ENCODE peak calls at places on chromosomes 4 and X, in six cellular contexts. A, M, Y, N, C and I are unnamed samples.

GRCh38 chr4:119736559-119736958 is 108.0 kb upstream of the PDE5A start:
- DNase-seq in A (no peak), M (no peak), Y (no peak), N (no peak), C (no peak), I (no peak)

GRCh38 chr4:149574973-149575372 is 240.7 kb downstream of the IQCM start:
- DNase-seq in A (no peak), M (no peak), Y (no peak), N (no peak), C (no peak), I (no peak)

GRCh38 chr4:89813197-89813596 is 23.8 kb downstream of the SNCA start:
- DNase-seq in A (no peak), M (no peak), Y (no peak), N (no peak), C (no peak), I (no peak)

GRCh38 chr4:125266901-125267601 is 47.7 kb upstream of the FAT4 start:
- DNase-seq in A (no peak), M (peak; percentile 4), Y (no peak), N (no peak), C (peak; percentile 87), I (peak; percentile 89)

GRCh38 chrX:20217279-20217678 is 49.4 kb downstream of the RPS6KA3 start:
- DNase-seq in A (no peak), M (peak; percentile 7), Y (no peak), N (no peak), C (peak; percentile 79), I (peak; percentile 71)

GRCh38 chr4:23097251-23097650 is 404.5 kb downstream of the GBA3 start:
- DNase-seq in A (no peak), M (no peak), Y (no peak), N (no peak), C (peak; percentile 17), I (peak; percentile 78)

GRCh38 chrX:154800508-154801207 is 4.6 kb downstream of the MPP1 start:
- DNase-seq in A (no peak), M (no peak), Y (no peak), N (no peak), C (no peak), I (no peak)

GRCh38 chrX:115189646-115190635 is 731 bp downstream of the RBMXL3 start:
- DNase-seq in A (no peak), M (no peak), Y (no peak), N (no peak), C (no peak), I (no peak)

GRCh38 chr4:86178216-86178615 is 181.6 kb downstream of the MAPK10 start:
- DNase-seq in A (no peak), M (no peak), Y (no peak), N (no peak), C (no peak), I (no peak)

GRCh38 chr4:139144161-139144859 is 32.7 kb downstream of the ELF2 start:
- DNase-seq in A (peak; percentile 34), M (peak; percentile 25), Y (no peak), N (no peak), C (peak; percentile 67), I (peak; percentile 65)

GRCh38 chr4:65968873-65969272 is 298.6 kb upstream of the EPHA5 start:
- DNase-seq in A (no peak), M (peak; percentile 21), Y (no peak), N (no peak), C (peak; percentile 68), I (no peak)

GRCh38 chr4:15811703-15812325 is 33.7 kb downstream of the CD38 start:
- DNase-seq in A (no peak), M (no peak), Y (no peak), N (no peak), C (no peak), I (no peak)

GRCh38 chr4:41290486-41290885 is 33.8 kb downstream of the UCHL1 start:
- DNase-seq in A (no peak), M (no peak), Y (no peak), N (no peak), C (no peak), I (no peak)

GRCh38 chr4:141563721-141564120 is 72.7 kb upstream of the IL15 start:
- DNase-seq in A (no peak), M (no peak), Y (no peak), N (no peak), C (no peak), I (no peak)

GRCh38 chrX:68045008-68045577 is 388.2 kb downstream of the OPHN1 start:
- DNase-seq in A (no peak), M (no peak), Y (no peak), N (no peak), C (no peak), I (no peak)

GRCh38 chr4:133000012-133000411 is 149.1 kb upstream of the PCDH10 start:
- DNase-seq in A (no peak), M (peak; percentile 5), Y (no peak), N (no peak), C (no peak), I (no peak)

GRCh38 chr4:110480031-110480549 is 4.1 kb downstream of the ENPEP start:
- DNase-seq in A (no peak), M (peak; percentile 19), Y (no peak), N (no peak), C (peak; percentile 99), I (peak; percentile 49)

GRCh38 chr4:100208964-100209363 is 18.7 kb upstream of the DDIT4L start:
- DNase-seq in A (no peak), M (peak; percentile 10), Y (no peak), N (no peak), C (peak; percentile 6), I (no peak)

GRCh38 chr4:25908491-25908901 is 5.5 kb upstream of the SMIM20 start:
- DNase-seq in A (no peak), M (peak; percentile 60), Y (no peak), N (no peak), C (peak; percentile 99), I (peak; percentile 91)

GRCh38 chrX:109890300-109890699 is 112.6 kb upstream of the TMEM164 start:
- DNase-seq in A (no peak), M (no peak), Y (no peak), N (no peak), C (no peak), I (no peak)

GRCh38 chrX:109890910-109891502 is 111.9 kb upstream of the TMEM164 start:
- DNase-seq in A (no peak), M (peak; percentile 70), Y (peak; percentile 56), N (no peak), C (peak; percentile 59), I (peak; percentile 68)

GRCh38 chrX:109886122-109886761 is 116.7 kb upstream of the TMEM164 start:
- DNase-seq in A (peak; percentile 21), M (peak; percentile 42), Y (peak; percentile 38), N (no peak), C (peak; percentile 70), I (peak; percentile 66)

DNA sequence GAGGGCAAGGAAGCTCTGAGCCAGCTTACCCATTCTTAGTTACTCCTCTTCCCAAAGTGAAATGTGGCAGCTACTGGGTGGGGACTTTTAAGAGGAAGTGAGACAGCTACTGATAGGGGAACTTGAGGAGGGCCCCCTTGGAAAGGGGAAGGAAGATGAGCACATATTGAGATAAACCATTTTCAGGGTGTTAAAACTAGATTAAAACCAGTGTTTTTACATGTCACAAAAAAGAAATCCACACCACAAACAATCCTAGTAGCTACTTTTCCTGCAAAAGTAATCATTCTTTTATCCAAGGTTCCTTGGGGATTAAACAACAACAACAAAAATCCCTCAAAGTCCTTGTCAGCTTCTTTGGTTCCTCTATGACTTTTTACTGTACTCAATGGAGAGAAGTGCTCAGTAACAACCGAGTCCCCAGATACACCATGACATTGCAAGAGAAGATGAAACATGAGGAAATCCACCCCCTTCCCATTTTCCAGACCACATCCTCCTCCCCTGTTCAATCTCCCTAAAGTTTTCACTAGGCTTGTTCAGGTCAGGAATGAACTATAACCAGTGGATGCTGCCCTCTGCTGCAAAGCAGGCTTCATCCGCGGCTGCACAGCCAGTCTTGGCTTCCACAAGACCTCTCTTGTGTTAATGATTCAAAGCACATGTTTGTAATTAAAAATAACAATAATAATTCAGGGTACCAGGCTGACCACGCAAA is 113.5 kb upstream of the TMEM164 start:
- DNase-seq in A (peak; percentile 51), M (peak; percentile 13), Y (no peak), N (no peak), C (peak; percentile 42), I (peak; percentile 18)
- TF ChIP-seq CTCF in A (no peak), M (peak; percentile 25), Y (no peak), N (no peak), C (peak; percentile 43), I (no peak)

DNA sequence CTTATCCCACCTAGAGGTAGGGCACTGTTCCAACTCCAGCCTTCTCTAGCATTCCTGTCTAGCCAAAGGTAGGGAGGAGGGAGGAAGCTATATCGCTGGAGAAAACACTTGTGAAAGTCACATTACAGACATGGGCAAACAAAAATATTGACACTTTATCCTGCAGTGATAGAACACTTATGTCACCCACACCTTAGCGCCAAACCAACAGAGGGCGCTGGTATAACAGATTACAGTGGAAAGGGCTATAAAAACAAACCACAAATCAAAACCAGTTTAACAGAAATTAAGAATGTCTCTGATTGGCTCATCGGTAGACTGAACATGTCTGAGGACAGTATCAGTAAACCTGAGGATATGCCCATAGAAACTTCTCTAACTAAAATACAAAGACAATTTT is 451.3 kb downstream of the TLL1 start:
- DNase-seq in A (no peak), M (peak; percentile 40), Y (no peak), N (no peak), C (peak; percentile 42), I (peak; percentile 39)
- TF ChIP-seq CTCF in A (no peak), M (peak; percentile 51), Y (peak; percentile 17), N (no peak), C (peak; percentile 50), I (peak; percentile 21)

DNA sequence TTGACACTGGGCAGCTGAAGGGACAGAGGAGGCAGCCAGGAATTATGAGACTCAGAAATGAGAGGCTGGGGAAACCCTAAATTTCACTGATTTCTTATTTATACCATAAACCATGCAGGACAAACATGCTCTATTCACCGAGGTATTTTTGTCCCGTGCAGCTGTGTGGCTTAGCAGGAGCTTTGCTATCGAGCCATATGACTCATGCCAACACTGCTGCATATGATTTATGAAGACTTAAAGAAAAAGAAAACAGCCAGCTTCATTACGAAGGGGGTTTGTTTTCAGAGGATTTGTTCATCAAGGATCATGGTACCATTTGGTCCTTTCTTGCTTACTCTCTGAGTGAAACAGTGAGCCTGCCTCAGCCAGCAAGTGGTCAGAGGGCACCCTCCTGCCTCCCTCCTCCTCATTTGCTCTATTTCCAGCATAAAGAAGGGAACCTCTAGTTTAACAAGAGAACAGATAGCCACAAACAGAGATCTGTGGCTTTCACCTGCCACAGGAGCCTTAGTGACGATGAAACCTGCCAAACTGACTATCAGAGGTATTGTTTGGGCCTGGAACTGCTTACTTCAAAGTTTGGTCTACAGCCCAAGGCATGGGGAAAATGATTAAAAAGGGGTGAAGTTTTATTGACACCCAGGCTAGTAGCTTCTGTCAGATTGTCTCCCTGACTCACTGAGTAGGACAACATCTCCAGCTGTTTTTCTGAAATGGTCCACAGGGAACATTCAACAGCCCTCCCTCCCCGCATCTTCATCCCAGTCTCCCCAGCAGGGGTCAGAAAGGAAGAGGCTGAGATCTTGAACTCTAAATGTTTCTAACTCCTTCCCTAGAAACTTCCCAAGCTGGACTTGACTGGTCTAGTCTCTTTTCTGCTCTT is 80.1 kb upstream of the MAML3 start:
- DNase-seq in A (no peak), M (peak; percentile 46), Y (no peak), N (no peak), C (peak; percentile 87), I (peak; percentile 45)
- TF ChIP-seq CTCF in A (no peak), M (no peak), Y (no peak), N (no peak), C (peak; percentile 18), I (no peak)

DNA sequence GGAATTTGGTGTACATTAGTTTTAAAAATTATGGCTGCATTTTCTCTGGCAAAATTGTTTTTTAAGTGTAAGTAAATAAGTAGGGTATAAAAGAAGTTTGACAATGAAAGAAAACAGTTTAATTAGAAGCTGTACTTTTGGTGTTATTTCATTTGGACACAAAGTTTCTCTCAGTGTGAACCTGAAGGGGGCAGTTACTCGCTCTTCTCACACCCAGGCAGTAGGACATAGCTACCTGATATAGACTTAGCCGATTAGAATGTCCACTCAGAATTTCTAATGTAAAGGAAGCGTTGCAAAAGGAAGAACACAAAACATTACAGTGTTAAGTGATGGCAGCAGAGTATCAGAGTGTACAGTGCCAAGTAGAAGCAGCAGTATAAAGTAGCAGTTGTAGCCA is 311.9 kb upstream of the TECRL start:
- DNase-seq in A (no peak), M (no peak), Y (no peak), N (no peak), C (no peak), I (no peak)
- TF ChIP-seq CTCF in A (no peak), M (no peak), Y (no peak), N (no peak), C (no peak), I (no peak)